ENCODE peak calls at places on chromosomes 2 and 18, in seven cellular contexts. One of them, this sample, is unnamed.

GRCh38 chr18:66603941-66604627 is at the start of gene CDH19:
- DNase-seq in HepG2: peak
- DNase-seq in IMR-90: no peak
- DNase-seq in Peyer's patch: no peak
- DNase-seq in fibroblast of lung: no peak
- DNase-seq in CD8-positive, alpha-beta T cell: no peak
- DNase-seq in cardiac fibroblast: peak
- DNase-seq in this sample: no peak

GRCh38 chr18:39487932-39488331 is 1922.3 kb upstream of the CELF4 start:
- DNase-seq in cardiac fibroblast: no peak
- DNase-seq in fibroblast of lung: peak
- DNase-seq in CD8-positive, alpha-beta T cell: no peak
- DNase-seq in Peyer's patch: no peak
- DNase-seq in IMR-90: no peak
- DNase-seq in HepG2: no peak
- DNase-seq in this sample: no peak

GRCh38 chr18:12921178-12921577 is 26.6 kb upstream of the SEH1L start:
- DNase-seq in HepG2: peak
- DNase-seq in fibroblast of lung: no peak
- DNase-seq in CD8-positive, alpha-beta T cell: peak
- DNase-seq in IMR-90: no peak
- DNase-seq in Peyer's patch: no peak
- DNase-seq in cardiac fibroblast: no peak
- DNase-seq in this sample: no peak

GRCh38 chr2:219965287-219965870 is 337.9 kb downstream of the SLC4A3 start:
- DNase-seq in CD8-positive, alpha-beta T cell: no peak
- DNase-seq in Peyer's patch: no peak
- DNase-seq in cardiac fibroblast: no peak
- DNase-seq in HepG2: no peak
- DNase-seq in fibroblast of lung: no peak
- DNase-seq in IMR-90: no peak
- DNase-seq in this sample: no peak

GRCh38 chr2:197212344-197213262 is 98.0 kb downstream of the ANKRD44 start:
- DNase-seq in HepG2: no peak
- DNase-seq in cardiac fibroblast: peak
- DNase-seq in CD8-positive, alpha-beta T cell: peak
- DNase-seq in Peyer's patch: peak
- DNase-seq in fibroblast of lung: peak
- DNase-seq in IMR-90: peak
- DNase-seq in this sample: no peak

GRCh38 chr2:144511945-144512344 is 8.0 kb downstream of the ZEB2 start:
- DNase-seq in CD8-positive, alpha-beta T cell: no peak
- DNase-seq in IMR-90: no peak
- DNase-seq in cardiac fibroblast: no peak
- DNase-seq in HepG2: no peak
- DNase-seq in fibroblast of lung: peak
- DNase-seq in Peyer's patch: no peak
- DNase-seq in this sample: no peak

GRCh38 chr2:162002623-162003200 is 71.3 kb downstream of the DPP4 start:
- DNase-seq in cardiac fibroblast: no peak
- DNase-seq in HepG2: no peak
- DNase-seq in CD8-positive, alpha-beta T cell: no peak
- DNase-seq in IMR-90: no peak
- DNase-seq in fibroblast of lung: no peak
- DNase-seq in Peyer's patch: no peak
- DNase-seq in this sample: no peak

GRCh38 chr2:207571370-207571769 is 41.6 kb downstream of the CREB1 start:
- DNase-seq in CD8-positive, alpha-beta T cell: no peak
- DNase-seq in IMR-90: no peak
- DNase-seq in Peyer's patch: no peak
- DNase-seq in HepG2: no peak
- DNase-seq in fibroblast of lung: no peak
- DNase-seq in cardiac fibroblast: no peak
- DNase-seq in this sample: no peak

GRCh38 chr2:128412181-128412871 is 93.7 kb upstream of the HS6ST1 start:
- DNase-seq in CD8-positive, alpha-beta T cell: no peak
- DNase-seq in HepG2: no peak
- DNase-seq in fibroblast of lung: peak
- DNase-seq in IMR-90: no peak
- DNase-seq in cardiac fibroblast: no peak
- DNase-seq in Peyer's patch: peak
- DNase-seq in this sample: no peak

GRCh38 chr2:138184428-138184827 is 220.2 kb downstream of the HNMT start:
- DNase-seq in cardiac fibroblast: no peak
- DNase-seq in IMR-90: no peak
- DNase-seq in CD8-positive, alpha-beta T cell: no peak
- DNase-seq in HepG2: peak
- DNase-seq in Peyer's patch: no peak
- DNase-seq in fibroblast of lung: no peak
- DNase-seq in this sample: no peak

GRCh38 chr2:40820319-40820718 is 368.4 kb upstream of the SLC8A1 start:
- DNase-seq in Peyer's patch: no peak
- DNase-seq in IMR-90: peak
- DNase-seq in HepG2: no peak
- DNase-seq in cardiac fibroblast: peak
- DNase-seq in CD8-positive, alpha-beta T cell: no peak
- DNase-seq in fibroblast of lung: no peak
- DNase-seq in this sample: no peak

GRCh38 chr2:122805346-122805745 is 1049.9 kb downstream of the TSN start:
- DNase-seq in Peyer's patch: no peak
- DNase-seq in IMR-90: no peak
- DNase-seq in HepG2: no peak
- DNase-seq in CD8-positive, alpha-beta T cell: no peak
- DNase-seq in cardiac fibroblast: peak
- DNase-seq in fibroblast of lung: no peak
- DNase-seq in this sample: no peak

GRCh38 chr18:9902832-9903231 is 11.0 kb upstream of the VAPA start:
- DNase-seq in Peyer's patch: no peak
- DNase-seq in cardiac fibroblast: peak
- DNase-seq in fibroblast of lung: no peak
- DNase-seq in CD8-positive, alpha-beta T cell: no peak
- DNase-seq in HepG2: no peak
- DNase-seq in IMR-90: no peak
- DNase-seq in this sample: peak

GRCh38 chr2:120293123-120293990 is 40.7 kb downstream of the RALB start:
- DNase-seq in cardiac fibroblast: no peak
- DNase-seq in HepG2: no peak
- DNase-seq in CD8-positive, alpha-beta T cell: no peak
- DNase-seq in IMR-90: no peak
- DNase-seq in Peyer's patch: no peak
- DNase-seq in fibroblast of lung: peak
- DNase-seq in this sample: no peak

GRCh38 chr18:985301-985700 is 80.6 kb downstream of the ADCYAP1 start:
- DNase-seq in CD8-positive, alpha-beta T cell: no peak
- DNase-seq in Peyer's patch: no peak
- DNase-seq in IMR-90: no peak
- DNase-seq in HepG2: no peak
- DNase-seq in fibroblast of lung: no peak
- DNase-seq in cardiac fibroblast: no peak
- DNase-seq in this sample: no peak

GRCh38 chr18:44411971-44412370 is 268.7 kb upstream of the SETBP1 start:
- DNase-seq in IMR-90: no peak
- DNase-seq in cardiac fibroblast: no peak
- DNase-seq in fibroblast of lung: no peak
- DNase-seq in HepG2: no peak
- DNase-seq in CD8-positive, alpha-beta T cell: no peak
- DNase-seq in Peyer's patch: no peak
- DNase-seq in this sample: no peak

GRCh38 chr2:45872211-45872610 is 220.7 kb downstream of the PRKCE start:
- DNase-seq in CD8-positive, alpha-beta T cell: no peak
- DNase-seq in fibroblast of lung: peak
- DNase-seq in Peyer's patch: no peak
- DNase-seq in IMR-90: peak
- DNase-seq in cardiac fibroblast: peak
- DNase-seq in HepG2: no peak
- DNase-seq in this sample: peak

GRCh38 chr2:159176555-159176954 is 109.9 kb downstream of the WDSUB1 start:
- DNase-seq in CD8-positive, alpha-beta T cell: no peak
- DNase-seq in fibroblast of lung: peak
- DNase-seq in Peyer's patch: no peak
- DNase-seq in IMR-90: peak
- DNase-seq in cardiac fibroblast: no peak
- DNase-seq in HepG2: no peak
- DNase-seq in this sample: no peak
- TF ChIP-seq CTCF in CD8-positive, alpha-beta T cell: no peak
- TF ChIP-seq CTCF in fibroblast of lung: no peak
- TF ChIP-seq CTCF in Peyer's patch: no peak
- TF ChIP-seq CTCF in IMR-90: no peak
- TF ChIP-seq CTCF in cardiac fibroblast: no peak
- TF ChIP-seq CTCF in HepG2: no peak
- TF ChIP-seq CTCF in this sample: no peak

DNA sequence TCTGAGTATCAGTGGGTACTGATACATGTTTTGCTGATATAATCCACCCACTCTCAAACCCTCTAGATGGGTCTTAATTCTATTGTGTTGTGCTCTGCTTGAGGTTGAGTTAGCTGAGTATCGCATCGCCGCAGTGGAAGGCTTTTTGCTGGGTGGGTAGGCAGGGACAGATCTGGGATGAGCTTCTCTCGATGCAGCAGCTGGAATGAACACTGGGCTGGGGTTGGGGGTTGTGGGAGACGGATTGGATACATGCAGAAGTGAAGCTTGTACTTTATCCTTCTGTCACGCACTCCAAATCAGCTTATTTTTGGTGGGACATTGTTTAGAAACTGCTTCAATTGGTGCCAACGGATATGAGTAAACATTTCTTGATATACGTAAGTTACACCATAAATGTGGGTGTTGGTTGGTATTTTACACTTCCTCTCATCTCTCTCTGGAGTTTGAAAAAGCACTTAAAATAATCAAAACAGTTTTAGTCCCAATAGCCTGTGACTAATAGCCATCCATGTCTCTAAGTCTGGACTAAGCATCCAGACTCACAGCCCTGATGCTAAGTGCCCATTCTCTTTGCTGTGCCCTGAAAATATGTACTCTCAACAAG is 107.1 kb downstream of the POLE4 start:
- DNase-seq in Peyer's patch: no peak
- DNase-seq in IMR-90: peak
- DNase-seq in fibroblast of lung: peak
- DNase-seq in cardiac fibroblast: peak
- DNase-seq in HepG2: no peak
- DNase-seq in CD8-positive, alpha-beta T cell: no peak
- DNase-seq in this sample: no peak
- H3K4me3 ChIP-seq in Peyer's patch: no peak
- H3K4me3 ChIP-seq in IMR-90: peak
- H3K4me3 ChIP-seq in fibroblast of lung: no peak
- H3K4me3 ChIP-seq in cardiac fibroblast: no peak
- H3K4me3 ChIP-seq in HepG2: no peak
- H3K4me3 ChIP-seq in CD8-positive, alpha-beta T cell: no peak
- H3K4me3 ChIP-seq in this sample: no peak

GRCh38 chr2:88172882-88173281 is 2.7 kb downstream of the THNSL2 start:
- DNase-seq in IMR-90: no peak
- DNase-seq in CD8-positive, alpha-beta T cell: no peak
- DNase-seq in HepG2: no peak
- DNase-seq in cardiac fibroblast: no peak
- DNase-seq in fibroblast of lung: no peak
- DNase-seq in Peyer's patch: no peak
- DNase-seq in this sample: no peak

GRCh38 chr2:88165604-88166003 is 4.5 kb upstream of the THNSL2 start:
- DNase-seq in fibroblast of lung: no peak
- DNase-seq in cardiac fibroblast: no peak
- DNase-seq in CD8-positive, alpha-beta T cell: no peak
- DNase-seq in IMR-90: no peak
- DNase-seq in Peyer's patch: no peak
- DNase-seq in HepG2: no peak
- DNase-seq in this sample: no peak

GRCh38 chr2:88167740-88168139 is 2.4 kb upstream of the THNSL2 start:
- DNase-seq in Peyer's patch: no peak
- DNase-seq in cardiac fibroblast: no peak
- DNase-seq in CD8-positive, alpha-beta T cell: no peak
- DNase-seq in IMR-90: no peak
- DNase-seq in fibroblast of lung: no peak
- DNase-seq in HepG2: no peak
- DNase-seq in this sample: no peak

GRCh38 chr2:88171966-88172365 is 1.8 kb downstream of the THNSL2 start:
- DNase-seq in HepG2: no peak
- DNase-seq in IMR-90: no peak
- DNase-seq in CD8-positive, alpha-beta T cell: no peak
- DNase-seq in fibroblast of lung: no peak
- DNase-seq in Peyer's patch: no peak
- DNase-seq in cardiac fibroblast: no peak
- DNase-seq in this sample: no peak

DNA sequence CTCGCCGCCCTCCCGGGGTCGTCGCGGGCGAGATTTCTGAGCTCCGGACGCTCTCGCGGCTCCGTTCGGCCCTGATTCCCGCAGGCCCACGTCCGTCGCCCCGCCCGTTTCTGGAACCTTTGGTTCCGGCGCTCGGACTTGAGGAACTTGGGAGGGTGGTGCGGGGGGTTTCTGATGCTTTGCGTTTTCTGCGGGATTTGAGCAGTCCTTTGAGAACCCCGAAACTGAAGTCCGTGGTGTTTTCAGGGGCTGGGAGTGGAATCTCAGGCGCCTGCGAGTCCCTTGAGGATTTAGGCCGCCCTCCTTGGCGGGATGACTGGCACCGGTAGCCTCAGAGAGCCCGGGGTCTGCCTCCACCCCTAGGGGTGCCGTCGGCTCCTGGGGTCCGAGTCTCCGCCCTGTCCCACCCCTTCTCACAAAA is 336 bp downstream of the THNSL2 start:
- DNase-seq in fibroblast of lung: no peak
- DNase-seq in CD8-positive, alpha-beta T cell: no peak
- DNase-seq in IMR-90: no peak
- DNase-seq in HepG2: no peak
- DNase-seq in cardiac fibroblast: no peak
- DNase-seq in Peyer's patch: peak
- DNase-seq in this sample: peak
- TF ChIP-seq CTCF in fibroblast of lung: no peak
- TF ChIP-seq CTCF in CD8-positive, alpha-beta T cell: no peak
- TF ChIP-seq CTCF in IMR-90: no peak
- TF ChIP-seq CTCF in HepG2: no peak
- TF ChIP-seq CTCF in cardiac fibroblast: no peak
- TF ChIP-seq CTCF in Peyer's patch: no peak
- TF ChIP-seq CTCF in this sample: no peak

GRCh38 chr2:72862239-72862988 is 24.8 kb upstream of the SPR start:
- DNase-seq in HepG2: peak
- DNase-seq in fibroblast of lung: peak
- DNase-seq in CD8-positive, alpha-beta T cell: peak
- DNase-seq in cardiac fibroblast: peak
- DNase-seq in Peyer's patch: peak
- DNase-seq in IMR-90: peak
- DNase-seq in this sample: peak

GRCh38 chr2:72864500-72864899 is 22.7 kb upstream of the SPR start:
- DNase-seq in Peyer's patch: no peak
- DNase-seq in IMR-90: peak
- DNase-seq in CD8-positive, alpha-beta T cell: no peak
- DNase-seq in fibroblast of lung: peak
- DNase-seq in cardiac fibroblast: peak
- DNase-seq in HepG2: no peak
- DNase-seq in this sample: no peak

GRCh38 chr2:72859831-72860262 is 27.4 kb upstream of the SPR start:
- DNase-seq in HepG2: peak
- DNase-seq in fibroblast of lung: peak
- DNase-seq in IMR-90: peak
- DNase-seq in Peyer's patch: peak
- DNase-seq in CD8-positive, alpha-beta T cell: peak
- DNase-seq in cardiac fibroblast: peak
- DNase-seq in this sample: peak

DNA sequence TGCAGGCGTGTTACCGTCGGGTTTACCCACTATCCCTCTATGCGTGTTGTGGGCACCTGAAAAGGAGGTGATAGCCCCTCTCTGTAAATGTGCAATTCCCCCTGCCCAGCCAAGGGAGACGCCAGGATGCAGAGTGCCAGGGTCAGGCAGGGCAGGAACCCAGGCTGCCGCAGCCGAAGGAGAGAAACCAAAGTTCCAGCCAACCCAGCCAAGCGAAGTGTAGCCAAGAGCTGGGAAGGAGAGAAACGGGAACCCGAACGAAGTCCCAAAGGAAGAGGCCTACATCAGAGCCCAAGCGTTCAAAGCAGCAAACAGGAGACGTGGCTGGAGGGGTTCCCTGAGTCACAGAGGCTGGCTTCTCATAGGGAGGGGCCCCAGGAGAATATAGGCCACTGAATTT is 24.2 kb upstream of the SPR start:
- DNase-seq in IMR-90: no peak
- DNase-seq in CD8-positive, alpha-beta T cell: no peak
- DNase-seq in HepG2: no peak
- DNase-seq in fibroblast of lung: no peak
- DNase-seq in Peyer's patch: no peak
- DNase-seq in cardiac fibroblast: no peak
- DNase-seq in this sample: no peak
- H3K4me3 ChIP-seq in IMR-90: no peak
- H3K4me3 ChIP-seq in CD8-positive, alpha-beta T cell: no peak
- H3K4me3 ChIP-seq in HepG2: peak
- H3K4me3 ChIP-seq in fibroblast of lung: no peak
- H3K4me3 ChIP-seq in Peyer's patch: no peak
- H3K4me3 ChIP-seq in cardiac fibroblast: no peak
- H3K4me3 ChIP-seq in this sample: no peak